ENCODE peak calls at places on chromosomes 7 and 10, in five cellular contexts. One of them, this sample, is unnamed.
A peak's percentile ranks its signal among the peaks of the same experiment; 100 is the strongest.

GRCh38 chr7:124536156-124536762 is 229.3 kb downstream of the GPR37 start:
- DNase-seq in WERI-Rb-1: no peak
- DNase-seq in endothelial cell of umbilical vein: peak; percentile 8
- DNase-seq in heart right ventricle: no peak
- DNase-seq in neural progenitor cell: no peak
- DNase-seq in this sample: no peak

GRCh38 chr10:123639131-123639530 is 27.0 kb upstream of the GPR26 start:
- DNase-seq in WERI-Rb-1: no peak
- DNase-seq in endothelial cell of umbilical vein: no peak
- DNase-seq in heart right ventricle: no peak
- DNase-seq in neural progenitor cell: no peak
- DNase-seq in this sample: no peak

GRCh38 chr7:42883950-42884349 is 27.9 kb downstream of the C7orf25 start:
- DNase-seq in WERI-Rb-1: no peak
- DNase-seq in endothelial cell of umbilical vein: no peak
- DNase-seq in heart right ventricle: peak; percentile 37
- DNase-seq in neural progenitor cell: peak; percentile 28
- DNase-seq in this sample: peak; percentile 45

GRCh38 chr7:17773289-17773626 is 167.0 kb downstream of the SNX13 start:
- DNase-seq in WERI-Rb-1: no peak
- DNase-seq in endothelial cell of umbilical vein: no peak
- DNase-seq in heart right ventricle: no peak
- DNase-seq in neural progenitor cell: no peak
- DNase-seq in this sample: no peak

GRCh38 chr7:91230100-91230499 is 34.1 kb upstream of the FZD1 start:
- DNase-seq in WERI-Rb-1: no peak
- DNase-seq in endothelial cell of umbilical vein: no peak
- DNase-seq in heart right ventricle: no peak
- DNase-seq in neural progenitor cell: no peak
- DNase-seq in this sample: no peak

GRCh38 chr7:134463751-134464150 is 4.9 kb upstream of the AKR1B1 start:
- DNase-seq in WERI-Rb-1: no peak
- DNase-seq in endothelial cell of umbilical vein: no peak
- DNase-seq in heart right ventricle: no peak
- DNase-seq in neural progenitor cell: no peak
- DNase-seq in this sample: no peak

GRCh38 chr10:18601321-18601720 is 50.1 kb downstream of the NSUN6 start:
- DNase-seq in WERI-Rb-1: no peak
- DNase-seq in endothelial cell of umbilical vein: no peak
- DNase-seq in heart right ventricle: no peak
- DNase-seq in neural progenitor cell: no peak
- DNase-seq in this sample: no peak

GRCh38 chr10:103265712-103266329 is 11.1 kb upstream of the INA start:
- DNase-seq in WERI-Rb-1: no peak
- DNase-seq in endothelial cell of umbilical vein: peak; percentile 62
- DNase-seq in heart right ventricle: no peak
- DNase-seq in neural progenitor cell: peak; percentile 89
- DNase-seq in this sample: peak; percentile 73

GRCh38 chr10:71621783-71622526 is 97.6 kb downstream of the C10orf105 start:
- DNase-seq in WERI-Rb-1: no peak
- DNase-seq in endothelial cell of umbilical vein: no peak
- DNase-seq in heart right ventricle: no peak
- DNase-seq in neural progenitor cell: peak; percentile 53
- DNase-seq in this sample: peak; percentile 64

GRCh38 chr7:117132385-117133120 is 179.3 kb downstream of the ST7 start:
- DNase-seq in WERI-Rb-1: no peak
- DNase-seq in endothelial cell of umbilical vein: peak; percentile 74
- DNase-seq in heart right ventricle: no peak
- DNase-seq in neural progenitor cell: no peak
- DNase-seq in this sample: no peak

GRCh38 chr10:113753020-113753692 is 1.7 kb downstream of the PLEKHS1 start:
- DNase-seq in WERI-Rb-1: no peak
- DNase-seq in endothelial cell of umbilical vein: peak; percentile 73
- DNase-seq in heart right ventricle: no peak
- DNase-seq in neural progenitor cell: peak; percentile 6
- DNase-seq in this sample: no peak

GRCh38 chr10:71745659-71746250 is 26.2 kb upstream of the C10orf105 start:
- DNase-seq in WERI-Rb-1: no peak
- DNase-seq in endothelial cell of umbilical vein: no peak
- DNase-seq in heart right ventricle: no peak
- DNase-seq in neural progenitor cell: no peak
- DNase-seq in this sample: no peak

GRCh38 chr7:135853499-135853898 is 104.9 kb upstream of the FAM180A start:
- DNase-seq in WERI-Rb-1: no peak
- DNase-seq in endothelial cell of umbilical vein: no peak
- DNase-seq in heart right ventricle: no peak
- DNase-seq in neural progenitor cell: no peak
- DNase-seq in this sample: no peak

GRCh38 chr7:158259671-158260423 is 327.8 kb downstream of the PTPRN2 start:
- DNase-seq in WERI-Rb-1: no peak
- DNase-seq in endothelial cell of umbilical vein: no peak
- DNase-seq in heart right ventricle: no peak
- DNase-seq in neural progenitor cell: no peak
- DNase-seq in this sample: peak; percentile 64
- H3K4me3 ChIP-seq in WERI-Rb-1: no peak overlapping the region
- H3K4me3 ChIP-seq in endothelial cell of umbilical vein: no peak overlapping the region
- H3K4me3 ChIP-seq in heart right ventricle: no peak overlapping the region
- H3K4me3 ChIP-seq in neural progenitor cell: no peak overlapping the region
- H3K4me3 ChIP-seq in this sample: no peak overlapping the region

GRCh38 chr10:22476601-22477364 is 131.5 kb downstream of the SPAG6 start:
- DNase-seq in WERI-Rb-1: no peak
- DNase-seq in endothelial cell of umbilical vein: no peak
- DNase-seq in heart right ventricle: no peak
- DNase-seq in neural progenitor cell: peak; percentile 64
- DNase-seq in this sample: peak; percentile 66

GRCh38 chr10:22475857-22476600 is 130.7 kb downstream of the SPAG6 start:
- DNase-seq in WERI-Rb-1: no peak
- DNase-seq in endothelial cell of umbilical vein: no peak
- DNase-seq in heart right ventricle: peak; percentile 21
- DNase-seq in neural progenitor cell: peak; percentile 82
- DNase-seq in this sample: peak; percentile 80

GRCh38 chr10:22479419-22479818 is 134.1 kb downstream of the SPAG6 start:
- DNase-seq in WERI-Rb-1: no peak
- DNase-seq in endothelial cell of umbilical vein: no peak
- DNase-seq in heart right ventricle: peak; percentile 18
- DNase-seq in neural progenitor cell: no peak
- DNase-seq in this sample: no peak

GRCh38 chr10:22478555-22479334 is 133.4 kb downstream of the SPAG6 start:
- DNase-seq in WERI-Rb-1: no peak
- DNase-seq in endothelial cell of umbilical vein: no peak
- DNase-seq in heart right ventricle: no peak
- DNase-seq in neural progenitor cell: no peak
- DNase-seq in this sample: no peak

GRCh38 chr10:22477365-22478287 is 132.3 kb downstream of the SPAG6 start:
- DNase-seq in WERI-Rb-1: no peak
- DNase-seq in endothelial cell of umbilical vein: no peak
- DNase-seq in heart right ventricle: no peak
- DNase-seq in neural progenitor cell: peak; percentile 76
- DNase-seq in this sample: peak; percentile 81
- H3K27me3 ChIP-seq in WERI-Rb-1: no peaks in the 10 kb centered on the region
- H3K27me3 ChIP-seq in endothelial cell of umbilical vein: peaks cover 75% of the 10 kb centered on the region
- H3K27me3 ChIP-seq in heart right ventricle: peaks cover 55% of the 10 kb centered on the region
- H3K27me3 ChIP-seq in neural progenitor cell: peaks cover 95% of the 10 kb centered on the region
- H3K27me3 ChIP-seq in this sample: peaks cover 81% of the 10 kb centered on the region

DNA sequence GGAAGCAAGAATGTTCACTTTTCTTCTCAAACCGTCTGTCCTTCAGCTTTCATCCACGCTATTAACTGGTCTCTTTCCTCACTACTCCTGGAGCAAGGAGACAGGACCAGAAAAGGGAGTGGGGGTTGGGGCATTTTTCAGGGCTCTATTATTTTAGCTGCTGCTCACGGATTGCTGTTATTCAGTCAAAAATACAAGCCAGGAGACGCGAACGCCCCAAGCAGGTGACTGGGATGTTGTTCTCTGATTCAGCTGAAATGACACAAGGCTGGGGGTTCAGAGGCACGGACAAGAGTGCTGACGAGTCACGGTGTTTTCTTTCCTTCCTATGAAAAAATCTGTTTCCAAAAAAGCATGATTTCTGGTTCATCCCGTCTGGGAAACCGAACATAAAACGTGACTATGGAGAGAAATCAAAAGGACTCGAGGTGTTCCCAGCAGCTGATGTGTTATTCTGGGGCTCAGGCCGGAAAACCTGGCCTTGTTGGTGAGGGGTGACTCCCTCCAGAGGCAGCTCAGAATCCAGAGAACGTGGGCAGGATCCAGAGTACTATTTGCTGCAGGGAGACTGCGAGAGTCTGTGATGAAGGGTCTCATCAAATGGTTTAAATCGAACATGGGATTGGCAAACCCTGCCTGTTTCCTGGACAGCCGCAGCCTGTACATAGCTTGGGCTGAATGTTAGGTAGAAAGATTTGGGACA is 3.5 kb upstream of the INHBA start:
- DNase-seq in WERI-Rb-1: no peak
- DNase-seq in endothelial cell of umbilical vein: no peak
- DNase-seq in heart right ventricle: no peak
- DNase-seq in neural progenitor cell: no peak
- DNase-seq in this sample: no peak
- H3K4me3 ChIP-seq in WERI-Rb-1: no peak overlapping the region
- H3K4me3 ChIP-seq in endothelial cell of umbilical vein: no peak overlapping the region
- H3K4me3 ChIP-seq in heart right ventricle: no peak overlapping the region
- H3K4me3 ChIP-seq in neural progenitor cell: peak overlapping the region; percentile 52
- H3K4me3 ChIP-seq in this sample: no peak overlapping the region

GRCh38 chr10:126586878-126587277 is 83.6 kb downstream of the C10orf90 start:
- DNase-seq in WERI-Rb-1: no peak
- DNase-seq in endothelial cell of umbilical vein: no peak
- DNase-seq in heart right ventricle: no peak
- DNase-seq in neural progenitor cell: no peak
- DNase-seq in this sample: no peak

GRCh38 chr10:126583507-126584200 is 86.8 kb downstream of the C10orf90 start:
- DNase-seq in WERI-Rb-1: no peak
- DNase-seq in endothelial cell of umbilical vein: no peak
- DNase-seq in heart right ventricle: no peak
- DNase-seq in neural progenitor cell: no peak
- DNase-seq in this sample: no peak

GRCh38 chr10:126584836-126585235 is 85.7 kb downstream of the C10orf90 start:
- DNase-seq in WERI-Rb-1: no peak
- DNase-seq in endothelial cell of umbilical vein: no peak
- DNase-seq in heart right ventricle: no peak
- DNase-seq in neural progenitor cell: no peak
- DNase-seq in this sample: no peak

GRCh38 chr10:126588024-126588423 is 82.5 kb downstream of the C10orf90 start:
- DNase-seq in WERI-Rb-1: no peak
- DNase-seq in endothelial cell of umbilical vein: no peak
- DNase-seq in heart right ventricle: no peak
- DNase-seq in neural progenitor cell: no peak
- DNase-seq in this sample: no peak

DNA sequence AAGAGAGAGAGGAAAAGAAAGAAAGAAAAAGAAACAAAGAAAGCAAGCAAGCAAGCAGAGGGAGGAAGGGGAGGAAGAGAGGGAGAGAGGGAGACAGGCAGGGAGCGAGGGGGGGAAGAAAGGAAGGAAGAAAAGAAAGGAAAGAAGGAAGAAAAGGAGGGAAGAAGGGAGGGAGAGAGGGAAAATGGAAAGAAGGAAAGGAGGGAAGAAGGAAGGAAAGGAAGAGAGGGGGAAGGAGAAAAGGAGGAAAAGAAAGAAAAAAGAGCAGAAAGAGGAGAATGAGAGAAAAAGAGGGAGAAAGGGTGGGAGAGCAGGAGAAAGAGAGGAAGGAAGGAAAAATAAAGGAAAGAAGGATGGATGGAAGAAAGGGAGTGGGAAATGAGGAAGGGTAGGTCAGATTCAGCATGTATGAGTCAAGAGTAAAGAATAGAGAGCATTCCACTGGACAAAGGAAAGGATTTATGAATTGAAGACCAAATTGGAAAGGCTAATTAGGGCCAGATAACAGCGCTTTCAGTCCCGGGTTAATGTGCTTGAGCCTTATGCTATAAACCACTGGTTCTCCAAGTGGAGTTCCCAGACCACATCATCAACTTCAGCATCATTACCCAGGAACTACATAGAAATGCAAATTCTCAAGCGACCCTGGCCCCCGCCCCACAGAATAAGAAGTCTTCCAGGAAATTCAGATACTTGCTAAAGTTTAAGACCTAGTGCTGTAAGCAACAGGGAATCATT is 85.1 kb downstream of the C10orf90 start:
- DNase-seq in WERI-Rb-1: no peak
- DNase-seq in endothelial cell of umbilical vein: no peak
- DNase-seq in heart right ventricle: no peak
- DNase-seq in neural progenitor cell: peak; percentile 38
- DNase-seq in this sample: no peak
- H3K27me3 ChIP-seq in WERI-Rb-1: no peaks in the 10 kb centered on the region
- H3K27me3 ChIP-seq in endothelial cell of umbilical vein: no peaks in the 10 kb centered on the region
- H3K27me3 ChIP-seq in heart right ventricle: peaks cover 31% of the 10 kb centered on the region
- H3K27me3 ChIP-seq in neural progenitor cell: no peaks in the 10 kb centered on the region
- H3K27me3 ChIP-seq in this sample: no peaks in the 10 kb centered on the region

GRCh38 chr10:92692085-92692671 is 2.4 kb downstream of the HHEX start:
- DNase-seq in WERI-Rb-1: no peak
- DNase-seq in endothelial cell of umbilical vein: no peak
- DNase-seq in heart right ventricle: peak; percentile 21
- DNase-seq in neural progenitor cell: peak; percentile 55
- DNase-seq in this sample: peak; percentile 72
- H3K4me3 ChIP-seq in WERI-Rb-1: no peak overlapping the region
- H3K4me3 ChIP-seq in endothelial cell of umbilical vein: peak overlapping the region; percentile 48
- H3K4me3 ChIP-seq in heart right ventricle: peak overlapping the region; percentile 18
- H3K4me3 ChIP-seq in neural progenitor cell: peak overlapping the region; percentile 43
- H3K4me3 ChIP-seq in this sample: peak overlapping the region; percentile 57

DNA sequence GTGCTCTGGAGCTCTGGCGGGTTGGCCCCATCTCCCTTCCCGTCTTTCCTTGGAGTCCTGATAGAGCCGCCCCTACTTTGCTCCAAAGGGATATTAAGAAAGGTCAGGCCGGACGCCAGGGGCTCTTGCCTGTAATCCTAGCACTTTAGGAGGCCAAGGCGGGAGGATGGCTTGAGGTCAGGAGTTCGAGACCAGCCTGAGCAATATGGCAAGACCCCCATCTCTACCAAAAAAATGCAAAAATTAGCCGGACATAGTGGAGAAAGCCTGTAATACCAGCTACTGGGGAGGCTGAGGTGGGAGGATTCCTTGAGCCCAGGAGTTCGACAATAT is 313 bp upstream of the MLXIPL start:
- DNase-seq in WERI-Rb-1: no peak
- DNase-seq in endothelial cell of umbilical vein: no peak
- DNase-seq in heart right ventricle: no peak
- DNase-seq in neural progenitor cell: no peak
- DNase-seq in this sample: no peak
- H3K27me3 ChIP-seq in WERI-Rb-1: no peaks in the 10 kb centered on the region
- H3K27me3 ChIP-seq in endothelial cell of umbilical vein: peaks cover 39% of the 10 kb centered on the region
- H3K27me3 ChIP-seq in heart right ventricle: peaks cover 82% of the 10 kb centered on the region
- H3K27me3 ChIP-seq in neural progenitor cell: peaks cover 71% of the 10 kb centered on the region
- H3K27me3 ChIP-seq in this sample: peaks cover 27% of the 10 kb centered on the region

This sample was measured in H7.